ENCODE peak calls at places on chromosome 22, in six cellular contexts. U is H7, S is cardiac muscle cell, R is WERI-Rb-1, C is GM23248, I is right cardiac atrium. Q is an unnamed sample.

GRCh38 chr22:17493384-17493981 is 69.8 kb upstream of the SLC25A18 start:
- DNase-seq in U (no peak), S (no peak), R (no peak), C (no peak), I (no peak), Q (no peak)

GRCh38 chr22:46119729-46120419 is 30.5 kb upstream of the PPARA start:
- DNase-seq in U (no peak), S (peak), R (no peak), C (peak), I (peak), Q (no peak)

GRCh38 chr22:48592931-48593330 is 1234.7 kb downstream of the BRD1 start:
- DNase-seq in U (no peak), S (no peak), R (no peak), C (no peak), I (peak), Q (no peak)

GRCh38 chr22:30400159-30400558 is 3.3 kb downstream of the SEC14L2 start:
- DNase-seq in U (peak), S (no peak), R (no peak), C (no peak), I (no peak), Q (no peak)

GRCh38 chr22:35958334-35958733 is 70.3 kb downstream of the RBFOX2 start:
- DNase-seq in U (no peak), S (no peak), R (no peak), C (no peak), I (no peak), Q (no peak)

GRCh38 chr22:19917389-19918138 is 24.0 kb upstream of the COMT start:
- DNase-seq in U (peak), S (no peak), R (no peak), C (no peak), I (no peak), Q (no peak)

GRCh38 chr22:26462971-26463661 is 20.5 kb downstream of the HPS4 start:
- DNase-seq in U (no peak), S (no peak), R (no peak), C (no peak), I (no peak), Q (no peak)

GRCh38 chr22:19803736-19804267 is 43.2 kb downstream of the TBX1 start:
- DNase-seq in U (peak), S (no peak), R (no peak), C (no peak), I (peak), Q (peak)

GRCh38 chr22:23878219-23878618 is 16.0 kb upstream of the MIF start:
- DNase-seq in U (peak), S (no peak), R (no peak), C (no peak), I (no peak), Q (no peak)

GRCh38 chr22:26805131-26805530 is 147.7 kb downstream of the MIAT start:
- DNase-seq in U (peak), S (no peak), R (no peak), C (peak), I (no peak), Q (no peak)

GRCh38 chr22:34055525-34056200 is 135.4 kb upstream of the LARGE1 start:
- DNase-seq in U (peak), S (no peak), R (peak), C (no peak), I (no peak), Q (no peak)

GRCh38 chr22:36417281-36417686 is 29.5 kb upstream of the MYH9 start:
- DNase-seq in U (peak), S (no peak), R (no peak), C (peak), I (no peak), Q (peak)

GRCh38 chr22:29219881-29220670 is 14.4 kb downstream of the EMID1 start:
- DNase-seq in U (peak), S (no peak), R (no peak), C (no peak), I (no peak), Q (no peak)

GRCh38 chr22:26561756-26562417 is 28.0 kb downstream of the TPST2 start:
- DNase-seq in U (no peak), S (no peak), R (no peak), C (no peak), I (peak), Q (no peak)

DNA sequence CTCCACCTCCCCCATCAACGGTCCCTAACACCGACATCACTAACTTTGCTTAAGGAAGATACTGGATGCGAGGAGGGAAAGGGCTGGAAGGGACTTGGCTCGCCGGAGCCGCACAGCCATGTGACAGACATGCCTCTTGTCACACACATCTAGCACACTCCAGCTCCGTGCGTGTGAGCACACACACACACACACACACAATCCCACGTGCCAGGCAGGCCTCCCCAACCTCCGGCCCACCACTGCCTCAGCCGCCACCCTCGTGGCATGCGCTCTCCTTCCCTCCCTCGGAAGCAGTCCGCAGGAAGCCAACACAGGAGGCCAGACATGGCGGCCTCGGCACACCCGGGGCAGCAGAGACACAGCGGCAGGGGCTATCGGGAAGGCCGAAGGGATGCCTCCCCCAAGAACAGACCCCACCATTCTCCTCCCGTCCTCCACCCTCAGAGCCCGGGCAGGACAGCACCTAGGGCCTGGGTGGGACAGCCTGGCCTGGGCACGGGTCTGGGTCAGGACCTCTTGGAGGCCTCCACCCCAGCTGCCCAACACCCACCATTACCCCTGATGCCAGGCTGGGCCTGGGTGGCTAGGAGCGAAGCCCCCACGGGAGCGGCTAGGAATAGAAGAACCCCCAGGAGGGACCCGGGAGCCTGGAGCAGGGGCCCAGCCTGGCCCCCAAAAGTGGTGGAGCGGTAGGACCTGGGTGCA is 1.0 kb downstream of the MFNG start:
- DNase-seq in U (no peak), S (no peak), R (peak), C (no peak), I (peak), Q (peak)
- H3K4me3 ChIP-seq in U (no peak), S (no peak), R (peak), C (no peak), I (peak), Q (peak)

GRCh38 chr22:44287121-44287693 is 25.5 kb downstream of the SHISAL1 start:
- DNase-seq in U (no peak), S (no peak), R (peak), C (peak), I (no peak), Q (no peak)
- H3K4me3 ChIP-seq in U (no peak), S (no peak), R (no peak), C (no peak), I (no peak), Q (no peak)

GRCh38 chr22:41367039-41367679 is 14.6 kb upstream of the TEF start:
- DNase-seq in U (peak), S (peak), R (peak), C (peak), I (peak), Q (peak)
- H3K4me3 ChIP-seq in U (no peak), S (no peak), R (peak), C (peak), I (peak), Q (peak)

GRCh38 chr22:47196881-47197701 is 434.6 kb downstream of the TBC1D22A start:
- DNase-seq in U (no peak), S (no peak), R (no peak), C (no peak), I (no peak), Q (no peak)
- H3K4me3 ChIP-seq in U (no peak), S (no peak), R (no peak), C (no peak), I (no peak), Q (no peak)

GRCh38 chr22:49761836-49762235 is 65.8 kb downstream of the BRD1 start:
- DNase-seq in U (no peak), S (no peak), R (no peak), C (no peak), I (no peak), Q (no peak)

GRCh38 chr22:49760280-49760629 is 67.4 kb downstream of the BRD1 start:
- DNase-seq in U (no peak), S (no peak), R (peak), C (no peak), I (no peak), Q (no peak)

GRCh38 chr22:49763696-49764095 is 64.0 kb downstream of the BRD1 start:
- DNase-seq in U (no peak), S (no peak), R (no peak), C (no peak), I (peak), Q (peak)

GRCh38 chr22:49763138-49763537 is 64.5 kb downstream of the BRD1 start:
- DNase-seq in U (no peak), S (no peak), R (no peak), C (no peak), I (no peak), Q (no peak)

DNA sequence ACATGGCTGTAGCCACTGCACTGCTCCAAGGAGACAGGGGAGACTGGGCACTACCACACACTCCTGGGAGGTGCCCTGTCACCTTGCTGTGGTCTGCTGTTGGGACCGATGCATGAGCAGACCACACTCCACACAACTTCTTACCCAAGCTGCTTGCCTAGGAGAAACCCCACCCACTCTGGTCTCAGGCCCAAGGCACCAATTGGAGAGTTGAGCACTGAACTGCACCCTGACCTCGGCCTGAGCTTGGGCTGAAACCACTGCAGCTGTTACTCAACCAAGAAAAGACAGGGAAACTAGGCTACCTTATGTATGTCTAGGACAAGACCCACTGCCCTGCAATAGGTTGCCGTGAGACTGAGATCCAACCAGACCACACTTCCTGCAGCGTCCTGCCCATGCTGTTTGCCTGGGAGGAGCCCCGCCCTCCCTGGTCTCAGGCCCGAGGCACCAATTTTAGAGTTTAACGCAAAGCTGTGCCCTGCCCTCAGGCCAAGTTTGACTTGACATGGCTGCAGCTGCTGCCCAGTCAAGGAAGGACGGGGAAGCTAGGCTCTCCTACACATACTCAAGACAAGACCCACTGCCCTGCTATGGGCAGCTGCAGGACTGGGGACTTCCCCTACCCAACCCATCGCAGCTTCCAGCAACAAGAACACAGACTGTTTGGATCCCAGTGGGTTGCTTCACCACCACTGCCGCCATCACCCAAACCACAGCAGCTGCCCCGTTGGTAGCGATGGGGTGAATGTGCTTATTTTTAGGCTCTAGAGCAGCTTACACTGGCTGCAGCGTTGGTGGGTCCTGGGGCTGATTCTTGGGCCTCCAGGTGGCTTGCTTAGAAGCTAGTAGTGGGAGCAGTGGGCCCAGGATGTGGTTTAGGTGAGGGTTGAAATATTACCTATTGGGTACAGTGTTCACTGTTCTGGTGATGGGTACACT is 66.8 kb downstream of the BRD1 start:
- DNase-seq in U (no peak), S (no peak), R (no peak), C (no peak), I (peak), Q (no peak)
- H3K4me3 ChIP-seq in U (no peak), S (no peak), R (no peak), C (no peak), I (no peak), Q (no peak)

GRCh38 chr22:45101828-45102227 is 61.9 kb upstream of the NUP50 start:
- DNase-seq in U (peak), S (peak), R (peak), C (peak), I (peak), Q (no peak)

GRCh38 chr22:45105281-45105700 is 58.4 kb upstream of the NUP50 start:
- DNase-seq in U (no peak), S (peak), R (no peak), C (peak), I (no peak), Q (no peak)

GRCh38 chr22:45103756-45104155 is 60.0 kb upstream of the NUP50 start:
- DNase-seq in U (peak), S (no peak), R (no peak), C (no peak), I (no peak), Q (no peak)

GRCh38 chr22:45104313-45104712 is 59.4 kb upstream of the NUP50 start:
- DNase-seq in U (no peak), S (no peak), R (no peak), C (no peak), I (no peak), Q (peak)

GRCh38 chr22:45102896-45103420 is 60.8 kb upstream of the NUP50 start:
- DNase-seq in U (no peak), S (no peak), R (no peak), C (no peak), I (no peak), Q (no peak)
- H3K4me3 ChIP-seq in U (no peak), S (no peak), R (no peak), C (no peak), I (no peak), Q (no peak)

DNA sequence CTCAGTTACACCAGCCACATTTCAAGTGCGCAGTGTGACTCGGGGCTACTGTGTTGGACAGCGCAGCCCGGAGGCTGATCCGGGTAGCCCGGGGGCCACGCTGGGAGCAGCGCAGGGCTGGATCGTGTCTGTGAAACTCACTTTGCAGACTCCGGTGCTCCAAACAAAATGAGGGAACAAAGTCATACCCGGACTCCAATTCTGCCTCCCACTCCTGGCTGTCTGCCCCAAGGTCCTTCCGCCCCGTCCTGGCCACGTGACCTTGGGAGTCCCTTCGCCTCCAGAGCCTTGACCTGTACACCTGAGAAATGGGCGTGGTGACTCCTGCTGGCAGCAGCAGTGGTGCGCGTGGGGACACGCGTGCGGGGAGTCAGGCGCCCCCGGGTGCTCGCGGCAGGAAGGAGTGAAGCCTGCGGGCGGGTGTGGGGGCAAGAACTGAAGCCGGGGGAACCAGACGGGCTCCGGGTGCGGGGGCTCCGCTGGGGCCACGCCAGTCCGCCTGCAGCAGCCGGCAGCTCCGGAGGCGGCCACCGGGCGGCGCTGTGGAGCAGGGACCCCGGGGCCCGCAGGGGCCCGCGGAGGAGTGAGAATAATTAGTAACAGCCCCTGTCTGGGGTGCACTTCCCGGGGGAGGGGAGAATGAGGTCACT is 42.4 kb downstream of the KCNJ4 start:
- DNase-seq in U (peak), S (no peak), R (peak), C (peak), I (peak), Q (peak)
- H3K4me3 ChIP-seq in U (no peak), S (no peak), R (peak), C (no peak), I (peak), Q (peak)

Q was measured in upper lobe of left lung.